ENCODE peak calls at places on chromosomes 16 and 17, in ten cellular contexts. R is adrenal gland, A is IMR-90, E is sigmoid colon, Q is ovary, X is HCT116, U is transverse colon, G is uterus, L is body of pancreas, M is breast epithelium. Z is an unnamed sample. For H3K4me1, the result is how much of the 10 kb centered on the place peaks cover.

GRCh38 chr17:36869441-36869840 is 67.8 kb upstream of the LHX1 start:
- DNase-seq in R (no peak), A (no peak), E (no peak), Q (no peak), X (no peak), U (no peak), G (no peak), L (no peak), M (no peak), Z (no peak)

GRCh38 chr16:78227855-78228254 is 128.4 kb downstream of the WWOX start:
- DNase-seq in R (no peak), A (no peak), E (no peak), Q (no peak), X (no peak), U (no peak), G (peak), L (no peak), M (no peak), Z (no peak)

GRCh38 chr16:20952144-20952797 is 51.7 kb downstream of the LYRM1 start:
- DNase-seq in R (no peak), A (no peak), E (no peak), Q (no peak), X (peak), U (no peak), G (no peak), L (no peak), M (no peak), Z (no peak)

GRCh38 chr16:66874079-66874775 is 6.1 kb upstream of the PDP2 start:
- DNase-seq in R (no peak), A (peak), E (no peak), Q (no peak), X (no peak), U (no peak), G (no peak), L (no peak), M (no peak), Z (no peak)

GRCh38 chr17:70254735-70255460 is 85.6 kb downstream of the KCNJ2 start:
- DNase-seq in R (no peak), A (peak), E (no peak), Q (no peak), X (no peak), U (no peak), G (no peak), L (no peak), M (no peak), Z (no peak)

GRCh38 chr17:16908282-16908681 is 63.6 kb downstream of the TNFRSF13B start:
- DNase-seq in R (no peak), A (no peak), E (no peak), Q (no peak), X (no peak), U (no peak), G (no peak), L (no peak), M (no peak), Z (no peak)

GRCh38 chr16:17977260-17977659 is 359.3 kb downstream of the NPIPA8 start:
- DNase-seq in R (no peak), A (no peak), E (no peak), Q (no peak), X (no peak), U (no peak), G (no peak), L (no peak), M (no peak), Z (no peak)

GRCh38 chr17:70076189-70076588 is 1.2 kb downstream of the KCNJ16 start:
- DNase-seq in R (no peak), A (peak), E (no peak), Q (no peak), X (no peak), U (no peak), G (no peak), L (no peak), M (no peak), Z (no peak)

GRCh38 chr16:70159355-70160348 is 13.9 kb upstream of the CLEC18C start:
- DNase-seq in R (no peak), A (peak), E (no peak), Q (peak), X (no peak), U (no peak), G (no peak), L (no peak), M (no peak), Z (no peak)

GRCh38 chr16:50547944-50548658 is at the start of gene NKD1:
- DNase-seq in R (peak), A (peak), E (peak), Q (peak), X (peak), U (peak), G (peak), L (peak), M (peak), Z (peak)

GRCh38 chr16:57126412-57126811 is 34.0 kb downstream of the CPNE2 start:
- DNase-seq in R (no peak), A (no peak), E (no peak), Q (no peak), X (no peak), U (no peak), G (no peak), L (no peak), M (no peak), Z (no peak)

GRCh38 chr16:31273676-31274075 is 13.9 kb downstream of the ITGAM start:
- DNase-seq in R (no peak), A (no peak), E (no peak), Q (no peak), X (no peak), U (no peak), G (no peak), L (no peak), M (no peak), Z (no peak)

GRCh38 chr16:27547851-27548250 is 1.9 kb downstream of the GTF3C1 start:
- DNase-seq in R (no peak), A (no peak), E (peak), Q (no peak), X (no peak), U (no peak), G (no peak), L (no peak), M (no peak), Z (no peak)

GRCh38 chr16:59114790-59115189 is 380.7 kb upstream of the GOT2 start:
- DNase-seq in R (no peak), A (no peak), E (no peak), Q (no peak), X (no peak), U (no peak), G (no peak), L (no peak), M (no peak), Z (no peak)

GRCh38 chr17:58279736-58280479 is 827 bp downstream of the MPO start:
- DNase-seq in R (no peak), A (no peak), E (no peak), Q (no peak), X (no peak), U (no peak), G (no peak), L (no peak), M (no peak), Z (no peak)

GRCh38 chr16:15777533-15778203 is 79.2 kb downstream of the MYH11 start:
- DNase-seq in R (no peak), A (peak), E (peak), Q (no peak), X (peak), U (no peak), G (no peak), L (no peak), M (no peak), Z (no peak)

GRCh38 chr17:51857052-51857593 is 301.4 kb downstream of the CA10 start:
- DNase-seq in R (no peak), A (no peak), E (no peak), Q (no peak), X (no peak), U (no peak), G (no peak), L (no peak), M (no peak), Z (no peak)
- H3K4me1 ChIP-seq in R (under half), A (under half), E (under half), Q (under half), X (under half), U (under half), G (under half), L (under half), M (under half), Z (under half)

DNA sequence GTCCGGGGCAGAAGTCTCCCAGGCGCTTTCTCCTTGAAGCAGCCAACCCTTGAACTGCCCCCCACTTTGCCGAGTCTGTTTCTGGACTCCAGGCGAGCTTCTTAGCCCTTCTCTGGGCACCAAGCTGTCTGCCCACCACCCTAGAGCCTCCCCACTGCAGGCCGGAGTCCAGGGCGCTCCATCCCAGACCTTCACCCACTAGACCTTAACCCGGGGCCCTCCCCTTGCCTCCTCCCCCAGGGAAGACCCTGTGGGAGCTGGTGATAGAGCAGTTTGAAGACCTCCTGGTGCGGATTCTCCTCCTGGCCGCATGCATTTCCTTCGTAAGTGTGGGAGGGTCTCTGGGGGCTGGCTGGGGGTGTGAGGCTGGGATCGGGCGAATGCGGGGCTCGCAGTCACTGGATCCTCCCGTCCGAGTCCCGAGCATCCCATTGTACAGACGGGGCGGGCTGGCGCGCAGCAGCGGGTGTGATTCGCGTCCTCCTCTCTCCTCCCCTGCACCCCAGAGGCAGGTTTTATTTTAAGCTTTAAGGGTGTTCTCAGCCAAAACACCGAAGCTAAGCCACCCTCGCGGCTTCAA is 1.1 kb downstream of the ATP2A1 start:
- DNase-seq in R (no peak), A (no peak), E (no peak), Q (no peak), X (no peak), U (peak), G (no peak), L (no peak), M (no peak), Z (no peak)
- TF ChIP-seq POLR2A in R (no peak), A (no peak), E (no peak), Q (no peak), X (peak), U (no peak), G (no peak), L (no peak), M (no peak), Z (no peak)

GRCh38 chr17:78892520-78892919 is 10.5 kb downstream of the CEP295NL start:
- DNase-seq in R (no peak), A (no peak), E (no peak), Q (no peak), X (no peak), U (no peak), G (no peak), L (no peak), M (no peak), Z (no peak)
- H3K4me1 ChIP-seq in R (under half), A (under half), E (half or more), Q (under half), X (under half), U (half or more), G (under half), L (under half), M (under half), Z (under half)

DNA sequence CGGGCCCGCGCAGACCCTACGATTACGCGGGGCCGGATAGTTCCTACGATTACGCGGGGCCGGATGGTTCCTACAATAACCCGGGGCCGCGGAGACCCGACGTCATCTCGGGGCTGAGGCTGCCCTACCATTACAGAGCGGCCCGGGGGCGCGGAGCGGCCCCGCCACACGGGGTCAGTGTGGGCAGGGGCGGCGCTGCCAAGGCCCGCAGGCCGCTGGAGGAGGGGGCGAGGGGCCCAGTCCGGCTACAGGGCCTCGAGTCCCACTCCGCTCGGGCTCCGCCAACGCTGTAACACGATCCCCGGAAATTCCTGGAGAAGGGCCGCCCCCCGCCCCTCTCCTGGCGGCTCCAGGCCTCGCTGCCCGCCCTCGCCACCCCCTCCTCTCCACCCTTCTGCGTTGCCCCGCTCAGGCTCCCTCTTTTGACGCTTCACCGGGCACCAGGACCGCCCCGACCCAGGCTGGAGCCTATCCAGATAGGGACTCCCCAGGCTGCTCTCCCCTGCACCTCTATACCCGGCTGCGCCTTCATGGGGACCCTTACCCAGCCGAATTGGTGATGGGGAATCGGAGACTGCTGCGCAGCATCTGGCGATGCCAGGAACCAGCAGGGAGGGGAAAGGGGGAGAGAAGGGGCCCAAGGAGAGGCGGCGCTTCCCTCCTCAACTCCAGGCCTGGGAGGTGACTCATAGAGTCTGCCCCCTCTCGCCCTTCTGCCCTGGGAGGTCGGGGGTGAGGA is at the start of gene RAB34:
- DNase-seq in R (peak), A (peak), E (peak), Q (peak), X (no peak), U (peak), G (peak), L (no peak), M (peak), Z (peak)
- TF ChIP-seq POLR2A in R (peak), A (peak), E (peak), Q (peak), X (peak), U (peak), G (no peak), L (peak), M (no peak), Z (no peak)

DNA sequence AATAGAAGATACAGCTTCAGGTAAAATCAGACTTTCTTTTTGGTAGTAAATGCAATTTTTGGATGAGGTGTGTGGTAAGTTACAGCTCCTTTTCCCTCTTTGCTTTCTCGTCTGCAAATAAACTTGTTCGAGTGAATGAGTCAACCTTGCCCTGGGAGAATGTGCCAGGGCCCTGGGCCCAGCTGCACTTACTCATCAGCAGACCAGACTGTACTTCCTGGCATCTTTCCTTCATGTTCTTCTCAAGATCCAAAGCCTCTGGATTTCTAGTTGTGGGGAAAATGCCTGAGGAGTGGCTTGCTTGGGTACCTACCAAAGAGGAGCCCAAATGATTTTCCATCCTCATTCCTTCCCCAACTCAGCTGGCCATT is 5.4 kb upstream of the G6PC1 start:
- DNase-seq in R (peak), A (peak), E (peak), Q (peak), X (peak), U (peak), G (peak), L (peak), M (no peak), Z (peak)
- H3K4me1 ChIP-seq in R (under half), A (under half), E (under half), Q (under half), X (under half), U (under half), G (under half), L (under half), M (under half), Z (under half)

GRCh38 chr17:59827721-59828477 is 64.8 kb downstream of the TUBD1 start:
- DNase-seq in R (no peak), A (no peak), E (no peak), Q (no peak), X (no peak), U (no peak), G (no peak), L (no peak), M (no peak), Z (no peak)
- TF ChIP-seq POLR2A in R (no peak), A (no peak), E (no peak), Q (no peak), X (no peak), U (no peak), G (no peak), L (peak), M (no peak), Z (no peak)

GRCh38 chr17:924711-925480 is 54.7 kb downstream of the NXN start:
- DNase-seq in R (no peak), A (no peak), E (no peak), Q (no peak), X (no peak), U (no peak), G (no peak), L (no peak), M (peak), Z (no peak)

GRCh38 chr17:925846-926245 is 53.7 kb downstream of the NXN start:
- DNase-seq in R (no peak), A (no peak), E (no peak), Q (no peak), X (no peak), U (no peak), G (no peak), L (no peak), M (no peak), Z (no peak)

GRCh38 chr17:930258-930657 is 49.3 kb downstream of the NXN start:
- DNase-seq in R (no peak), A (no peak), E (no peak), Q (no peak), X (no peak), U (no peak), G (no peak), L (peak), M (no peak), Z (no peak)

GRCh38 chr17:929547-929946 is 50.0 kb downstream of the NXN start:
- DNase-seq in R (no peak), A (no peak), E (no peak), Q (no peak), X (no peak), U (no peak), G (no peak), L (no peak), M (no peak), Z (no peak)

DNA sequence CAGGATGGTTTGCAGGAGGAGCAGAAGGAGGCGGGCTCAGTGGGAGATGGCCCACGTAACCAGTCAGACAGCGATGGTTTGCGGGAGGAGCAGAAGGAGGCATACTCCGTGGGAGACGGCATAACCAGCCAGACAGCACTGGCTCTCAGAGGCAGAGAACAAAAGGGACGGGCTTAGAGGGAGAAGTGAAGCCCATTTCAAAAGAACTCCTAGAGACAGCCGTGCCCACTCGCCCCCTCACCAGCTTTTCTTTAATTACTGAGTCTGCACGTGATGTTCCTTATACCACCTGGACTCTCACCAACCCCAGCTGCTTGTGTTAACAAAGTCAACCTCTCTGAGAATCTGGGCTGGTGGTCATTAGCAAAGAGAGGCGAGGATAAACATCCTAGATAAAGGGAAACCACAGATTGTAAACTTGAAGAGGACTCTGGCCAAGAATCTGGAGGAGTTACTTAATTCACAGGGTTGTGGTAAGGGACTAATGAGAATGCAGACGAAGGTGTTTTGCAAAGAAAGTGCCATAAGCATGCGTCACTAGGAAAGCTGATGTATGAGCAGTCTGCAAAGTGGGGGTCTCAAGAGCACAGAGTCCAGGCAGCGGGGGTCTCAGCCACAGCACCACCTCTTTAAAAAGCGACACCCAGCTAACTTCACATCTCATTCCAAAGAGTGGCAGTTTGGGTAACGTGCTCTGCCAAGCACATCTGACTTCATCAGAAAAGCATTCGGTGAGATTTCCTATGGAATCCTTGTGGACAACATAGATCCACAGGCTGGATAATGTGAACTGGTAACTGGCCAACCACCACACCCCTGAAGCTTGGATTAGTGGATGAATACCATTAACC is 51.7 kb downstream of the NXN start:
- DNase-seq in R (no peak), A (peak), E (peak), Q (peak), X (peak), U (no peak), G (peak), L (no peak), M (peak), Z (no peak)
- H3K4me1 ChIP-seq in R (under half), A (under half), E (under half), Q (under half), X (half or more), U (under half), G (under half), L (under half), M (under half), Z (under half)

GRCh38 chr16:88804173-88804551 is 573 bp downstream of the CDT1 start:
- DNase-seq in R (no peak), A (no peak), E (no peak), Q (peak), X (no peak), U (no peak), G (no peak), L (no peak), M (no peak), Z (no peak)

GRCh38 chr16:88805887-88806393 is 2.4 kb downstream of the CDT1 start:
- DNase-seq in R (no peak), A (no peak), E (no peak), Q (no peak), X (no peak), U (no peak), G (no peak), L (no peak), M (no peak), Z (no peak)

GRCh38 chr16:88804552-88805339 is 1.2 kb downstream of the CDT1 start:
- DNase-seq in R (no peak), A (no peak), E (no peak), Q (peak), X (no peak), U (no peak), G (no peak), L (no peak), M (no peak), Z (no peak)

GRCh38 chr16:88806491-88807111 is 3.0 kb downstream of the CDT1 start:
- DNase-seq in R (no peak), A (no peak), E (no peak), Q (no peak), X (no peak), U (no peak), G (no peak), L (no peak), M (no peak), Z (no peak)

DNA sequence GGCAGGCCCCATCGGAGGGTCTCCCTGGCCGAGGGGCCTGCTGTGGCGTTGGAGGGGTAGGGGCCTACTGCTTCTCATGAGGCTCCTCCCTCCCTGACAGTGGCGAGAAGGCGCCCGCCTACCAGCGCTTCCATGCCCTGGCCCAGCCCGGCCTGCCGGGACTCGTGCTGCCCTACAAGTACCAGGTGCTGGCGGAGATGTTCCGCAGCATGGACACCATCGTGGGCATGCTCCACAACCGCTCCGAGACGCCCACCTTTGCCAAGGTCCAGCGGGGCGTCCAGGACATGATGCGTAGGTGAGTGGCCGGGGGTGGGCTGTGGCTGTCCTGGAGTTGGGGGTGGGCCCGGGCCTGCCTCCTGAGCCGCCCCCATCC is 1.7 kb downstream of the CDT1 start:
- DNase-seq in R (no peak), A (no peak), E (no peak), Q (no peak), X (no peak), U (no peak), G (no peak), L (no peak), M (no peak), Z (no peak)
- TF ChIP-seq POLR2A in R (no peak), A (no peak), E (no peak), Q (no peak), X (no peak), U (no peak), G (no peak), L (no peak), M (no peak), Z (no peak)